ENCODE peak calls at places on chromosomes 5 and 9, in ten cellular contexts. D, Z, C, M, S, X, J, B, G and E are unnamed samples.
A peak's percentile ranks its signal among the peaks of the same experiment; 100 is the strongest.

GRCh38 chr5:29902859-29903258 is 1290.6 kb upstream of the CDH6 start:
- DNase-seq in M (no peak), J (no peak), G (no peak), B (no peak), D (no peak), X (no peak), C (no peak), S (no peak), Z (no peak), E (no peak)

GRCh38 chr5:178235600-178235998 is 3.0 kb upstream of the PHYKPL start:
- DNase-seq in S (no peak), M (no peak), B (no peak), G (no peak), X (no peak), J (no peak), D (no peak), Z (no peak), C (no peak), E (no peak)

GRCh38 chr9:20252778-20253177 is 369.5 kb downstream of the MLLT3 start:
- DNase-seq in S (no peak), X (no peak), Z (no peak), C (no peak), G (no peak), M (no peak), J (no peak), D (no peak), B (no peak), E (no peak)

GRCh38 chr5:72486371-72486770 is 20.8 kb downstream of the ZNF366 start:
- DNase-seq in B (no peak), G (peak; percentile 45), X (peak; percentile 79), C (no peak), J (no peak), D (no peak), Z (no peak), M (no peak), S (no peak), E (no peak)

GRCh38 chr5:154603978-154604679 is 126.1 kb upstream of the HAND1 start:
- DNase-seq in D (peak; percentile 25), G (peak; percentile 16), M (no peak), Z (no peak), C (no peak), S (no peak), B (peak; percentile 14), J (no peak), X (no peak), E (peak; percentile 81)

GRCh38 chr5:56244676-56245075 is 11.5 kb upstream of the ANKRD55 start:
- DNase-seq in B (no peak), X (no peak), G (no peak), Z (no peak), J (no peak), M (no peak), D (no peak), C (no peak), S (no peak), E (no peak)

GRCh38 chr9:89171231-89171630 is 7.4 kb downstream of the SHC3 start:
- DNase-seq in X (no peak), J (no peak), D (no peak), M (no peak), Z (no peak), B (no peak), S (no peak), C (no peak), G (no peak), E (no peak)

GRCh38 chr5:132406144-132406783 is 36.8 kb downstream of the SLC22A5 start:
- DNase-seq in B (no peak), Z (no peak), J (no peak), C (no peak), D (no peak), X (no peak), M (no peak), S (no peak), G (no peak), E (no peak)

DNA sequence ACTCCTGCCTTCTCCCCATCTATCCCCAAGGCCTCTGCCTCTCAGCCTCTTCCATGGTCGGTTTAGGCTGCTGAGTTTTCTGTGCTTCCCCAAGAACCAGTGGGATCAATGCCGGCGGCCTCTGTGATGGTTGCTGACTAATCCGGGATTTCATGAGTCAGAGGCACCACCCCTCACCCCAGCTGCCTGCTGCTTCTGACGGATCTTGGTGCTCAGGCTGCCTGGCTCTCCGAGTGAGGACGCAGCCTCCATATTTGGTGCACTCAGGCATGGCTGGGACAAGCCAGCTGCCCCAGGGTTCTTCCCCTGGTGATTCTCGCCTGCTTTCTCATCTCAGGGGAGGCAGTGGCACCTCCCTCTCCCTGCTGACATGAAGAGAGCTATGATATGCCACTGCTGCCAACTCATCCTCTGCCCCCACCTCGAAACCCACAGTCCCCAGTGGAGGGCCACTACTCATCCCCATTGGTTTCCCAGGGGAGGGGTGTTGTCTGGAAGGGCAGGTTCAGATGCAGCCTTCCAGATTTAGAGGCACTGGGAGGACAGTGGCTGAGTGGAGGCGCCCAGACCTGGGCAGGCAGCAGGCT is 3.3 kb upstream of the MAN1B1 start:
- DNase-seq in G (peak; percentile 97), B (peak; percentile 42), Z (peak; percentile 63), C (peak; percentile 70), M (no peak), S (peak; percentile 56), J (no peak), X (peak; percentile 79), D (no peak), E (peak; percentile 86)
- TF ChIP-seq POLR2A in G (no peak), B (no peak), Z (no peak), C (no peak), M (no peak), S (no peak), J (no peak), X (no peak), D (no peak), E (no peak)

DNA sequence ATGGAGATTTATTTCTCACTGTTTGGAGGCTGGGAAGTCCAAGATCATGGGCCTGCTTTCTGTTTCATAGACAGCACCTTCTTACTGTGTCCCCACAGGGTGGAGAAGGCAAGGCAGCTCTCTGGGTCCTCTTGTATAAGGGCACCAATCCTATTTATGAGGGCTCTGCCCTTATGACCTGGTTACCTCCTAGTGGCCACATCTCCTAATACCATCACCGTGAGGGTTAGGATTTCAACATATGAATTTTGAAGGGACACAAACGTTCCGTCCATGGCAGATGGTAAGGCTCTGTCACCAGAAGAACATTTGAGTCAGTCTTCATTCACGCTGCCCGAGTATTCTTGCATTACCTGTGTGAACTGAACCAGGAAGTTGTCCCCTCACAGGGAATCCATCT is 48.4 kb downstream of the ANKRD33B start:
- DNase-seq in D (no peak), M (no peak), C (no peak), X (no peak), S (no peak), G (no peak), B (no peak), Z (no peak), J (no peak), E (no peak)
- TF ChIP-seq CTCF in D (no peak), M (no peak), C (no peak), X (no peak), S (no peak), G (no peak), B (no peak), Z (no peak), J (no peak), E (no peak)

GRCh38 chr5:174916227-174916626 is 191.8 kb downstream of the MSX2 start:
- DNase-seq in C (no peak), G (no peak), X (no peak), B (no peak), D (no peak), S (no peak), J (no peak), Z (no peak), M (no peak), E (no peak)

DNA sequence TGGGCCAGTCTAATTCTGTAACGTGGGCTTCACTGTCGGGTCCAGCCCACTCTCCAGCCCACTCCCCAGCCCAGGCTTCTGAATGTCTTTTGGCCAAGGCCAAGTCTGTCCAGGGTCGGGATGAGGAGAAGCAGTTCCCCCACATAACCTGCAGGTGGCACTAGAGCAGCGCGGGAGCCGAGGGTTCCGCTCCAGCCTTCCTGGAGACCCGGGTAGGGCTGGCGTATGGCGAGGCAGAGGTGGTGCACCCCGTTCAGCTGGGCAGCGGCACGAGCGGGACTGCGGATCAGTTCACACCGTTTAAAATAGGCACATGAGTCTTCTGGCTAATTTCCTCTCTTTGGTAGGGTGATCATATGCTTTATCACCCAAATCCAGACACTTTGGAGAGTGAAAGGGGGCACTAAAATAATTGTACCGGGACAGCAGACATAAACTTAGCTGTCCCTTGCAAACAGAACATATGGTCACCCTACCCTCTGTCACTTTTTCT is 185.9 kb downstream of the MSX2 start:
- DNase-seq in Z (peak; percentile 20), M (peak; percentile 77), G (peak; percentile 18), D (peak; percentile 45), C (peak; percentile 36), B (peak; percentile 56), J (peak; percentile 66), X (peak; percentile 3), S (peak; percentile 15), E (peak; percentile 76)
- H3K4me1 ChIP-seq in Z (no peaks in the 10 kb centered on the region), M (no peaks in the 10 kb centered on the region), G (no peaks in the 10 kb centered on the region), D (no peaks in the 10 kb centered on the region), C (peaks cover 4% of the 10 kb centered on the region), B (no peaks in the 10 kb centered on the region), J (no peaks in the 10 kb centered on the region), X (no peaks in the 10 kb centered on the region), S (no peaks in the 10 kb centered on the region), E (no peaks in the 10 kb centered on the region)

GRCh38 chr5:16461782-16462181 is 3.8 kb downstream of the ZNF622 start:
- DNase-seq in S (no peak), Z (no peak), J (no peak), M (no peak), X (no peak), G (peak; percentile 94), C (peak; percentile 60), B (no peak), D (no peak), E (no peak)

GRCh38 chr5:16471387-16471786 is 5.8 kb upstream of the ZNF622 start:
- DNase-seq in B (no peak), D (no peak), X (no peak), C (no peak), S (no peak), M (no peak), G (no peak), J (no peak), Z (no peak), E (no peak)

GRCh38 chr5:16461026-16461425 is 4.6 kb downstream of the ZNF622 start:
- DNase-seq in D (no peak), Z (no peak), M (no peak), X (no peak), S (no peak), B (no peak), C (no peak), J (no peak), G (peak; percentile 70), E (no peak)

GRCh38 chr5:16467363-16468219 is 2.0 kb upstream of the ZNF622 start:
- DNase-seq in Z (no peak), S (no peak), B (no peak), G (peak; percentile 78), M (no peak), D (no peak), J (no peak), X (peak; percentile 2), C (no peak), E (no peak)

DNA sequence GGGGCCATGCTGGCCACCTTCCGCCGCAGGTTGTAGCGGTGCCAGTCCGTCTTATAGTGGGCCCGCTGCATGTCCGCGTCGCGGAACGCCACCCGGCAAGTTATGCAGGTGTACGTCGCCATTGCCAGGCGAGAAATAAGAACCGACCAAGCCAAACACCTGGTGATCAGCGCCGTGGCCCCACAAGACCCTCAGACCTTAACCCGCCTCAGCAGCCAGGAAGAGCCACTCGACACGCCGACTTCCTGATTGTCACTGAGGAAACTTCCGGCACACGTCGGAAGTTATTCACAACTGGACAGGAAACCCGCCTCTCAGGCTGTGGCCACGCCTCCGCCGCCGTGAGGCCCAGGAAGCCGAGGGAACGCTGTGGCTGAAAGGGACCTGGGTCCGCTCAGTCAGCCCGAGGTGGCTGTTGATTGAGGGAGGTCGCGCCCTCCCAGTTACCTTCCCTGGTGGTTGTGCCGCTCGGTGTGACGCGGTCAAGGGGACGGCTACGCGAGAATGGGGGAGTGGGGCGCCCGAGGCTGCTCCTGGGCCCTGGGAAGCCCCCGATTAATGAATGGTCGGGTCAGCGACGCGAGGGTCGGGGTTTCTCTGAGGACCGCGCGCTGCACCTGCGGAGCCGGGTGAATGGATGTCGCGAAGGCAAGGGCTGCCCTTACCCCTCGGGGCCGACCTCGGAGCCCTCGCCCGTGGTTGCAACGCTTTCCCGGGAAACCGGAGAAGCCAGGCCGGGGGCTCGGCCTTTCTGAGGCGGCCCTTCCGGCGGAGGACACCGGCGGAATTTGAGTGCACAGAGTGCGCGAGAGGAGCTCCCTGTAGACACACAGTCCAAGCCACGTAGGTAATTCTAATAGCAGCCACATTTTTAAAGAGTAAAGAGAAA is at the start of gene ZNF622:
- DNase-seq in J (peak; percentile 94), B (peak; percentile 94), G (peak; percentile 88), C (peak; percentile 91), M (peak; percentile 89), X (peak; percentile 79), D (peak; percentile 92), Z (peak; percentile 83), S (peak; percentile 85), E (peak; percentile 93)
- TF ChIP-seq POLR2A in J (peak; percentile 95), B (peak; percentile 92), G (peak; percentile 89), C (peak; percentile 99), M (peak; percentile 56), X (peak; percentile 72), D (peak; percentile 90), Z (peak; percentile 71), S (peak; percentile 57), E (peak; percentile 82)